ENCODE peak calls at places on chromosomes 7 and 10, in five cellular contexts. M, X, P, V and J are unnamed samples. For H4K20me1, the result is how much of the 10 kb centered on the place peaks cover.

GRCh38 chr10:52353960-52354394 is 39.9 kb downstream of the DKK1 start:
- DNase-seq in M (no peak), X (no peak), P (peak), V (peak), J (peak)

GRCh38 chr7:124667312-124667711 is 98.3 kb downstream of the GPR37 start:
- DNase-seq in M (no peak), X (no peak), P (peak), V (no peak), J (no peak)

GRCh38 chr10:129950651-129951050 is 13.4 kb downstream of the EBF3 start:
- DNase-seq in M (no peak), X (no peak), P (no peak), V (no peak), J (no peak)

GRCh38 chr7:128041203-128041602 is 10.0 kb upstream of the LRRC4 start:
- DNase-seq in M (no peak), X (no peak), P (peak), V (peak), J (peak)

GRCh38 chr10:85098835-85099521 is 770.6 kb downstream of the CCSER2 start:
- DNase-seq in M (no peak), X (no peak), P (no peak), V (no peak), J (peak)

GRCh38 chr10:21402606-21403083 is 122.8 kb downstream of the SKIDA1 start:
- DNase-seq in M (no peak), X (no peak), P (peak), V (peak), J (peak)

GRCh38 chr10:75475470-75476182 is 44.2 kb downstream of the LRMDA start:
- DNase-seq in M (no peak), X (no peak), P (peak), V (peak), J (no peak)

GRCh38 chr7:66283003-66283920 is 78.1 kb downstream of the TPST1 start:
- DNase-seq in M (no peak), X (no peak), P (peak), V (peak), J (peak)

GRCh38 chr7:23357190-23358093 is 58.3 kb downstream of the MALSU1 start:
- DNase-seq in M (no peak), X (peak), P (peak), V (peak), J (peak)

GRCh38 chr10:930415-931325 is 835 bp downstream of the LARP4B start:
- DNase-seq in M (peak), X (peak), P (peak), V (peak), J (peak)

GRCh38 chr7:148884299-148885022 is 370 bp upstream of the EZH2 start:
- DNase-seq in M (peak), X (peak), P (peak), V (peak), J (peak)
- H2AFZ ChIP-seq in M (peak), X (peak), P (peak), V (peak), J (peak)

GRCh38 chr10:117536359-117536861 is 6.1 kb upstream of the EMX2 start:
- DNase-seq in M (no peak), X (no peak), P (no peak), V (peak), J (no peak)

GRCh38 chr10:117533507-117534281 is 8.9 kb upstream of the EMX2 start:
- DNase-seq in M (peak), X (no peak), P (no peak), V (peak), J (no peak)

GRCh38 chr10:117534321-117535044 is 8.1 kb upstream of the EMX2 start:
- DNase-seq in M (peak), X (peak), P (no peak), V (peak), J (no peak)

GRCh38 chr10:117535752-117536358 is 6.7 kb upstream of the EMX2 start:
- DNase-seq in M (peak), X (no peak), P (no peak), V (peak), J (no peak)

GRCh38 chr10:117535045-117535751 is 7.3 kb upstream of the EMX2 start:
- DNase-seq in M (peak), X (peak), P (no peak), V (peak), J (no peak)
- TF ChIP-seq EZH2 in M (peak), X (peak), P (peak), V (no peak), J (no peak)

GRCh38 chr7:100880645-100881044 is 5.7 kb downstream of the SRRT start:
- DNase-seq in M (no peak), X (no peak), P (no peak), V (no peak), J (no peak)

GRCh38 chr7:100878685-100879084 is 3.8 kb downstream of the SRRT start:
- DNase-seq in M (no peak), X (no peak), P (no peak), V (no peak), J (no peak)

GRCh38 chr7:100878013-100878412 is 3.1 kb downstream of the SRRT start:
- DNase-seq in M (no peak), X (no peak), P (no peak), V (no peak), J (no peak)

GRCh38 chr7:100881136-100881535 is 6.2 kb downstream of the SRRT start:
- DNase-seq in M (no peak), X (no peak), P (no peak), V (no peak), J (no peak)

DNA sequence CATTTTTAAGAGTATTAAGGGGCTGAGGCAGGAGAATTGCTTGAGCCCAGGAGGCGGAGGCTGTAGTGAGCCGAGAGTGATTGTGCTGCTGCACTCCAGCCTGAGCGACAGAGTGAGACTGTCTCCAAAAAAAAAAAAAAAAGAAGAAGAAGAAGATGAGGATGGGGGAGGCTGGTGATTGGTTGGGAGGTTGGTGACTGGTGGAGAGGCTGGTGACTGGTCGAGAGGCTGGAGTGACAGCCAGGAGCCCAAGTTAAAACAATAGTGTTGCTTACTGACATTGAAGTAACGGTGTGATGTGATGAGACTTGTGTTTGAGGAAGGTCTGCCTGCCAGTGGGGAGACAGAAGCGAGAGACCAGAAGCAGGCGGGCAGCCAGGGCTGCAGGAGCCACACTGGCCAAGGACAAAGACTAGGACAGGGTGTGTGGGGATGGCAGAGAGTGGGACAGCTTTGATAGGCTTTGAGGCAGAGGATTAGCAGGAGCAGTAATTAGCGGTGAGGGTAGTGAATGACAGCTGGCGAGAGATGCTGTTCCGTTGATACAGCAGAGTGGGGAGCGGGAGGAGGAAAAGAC is 4.9 kb downstream of the SRRT start:
- DNase-seq in M (peak), X (no peak), P (no peak), V (no peak), J (no peak)
- H4K20me1 ChIP-seq in M (half or more), X (half or more), P (under half), V (under half), J (under half)

GRCh38 chr10:121822724-121823123 is 105.1 kb downstream of the ATE1 start:
- DNase-seq in M (no peak), X (no peak), P (no peak), V (no peak), J (peak)

GRCh38 chr10:121822180-121822579 is 105.7 kb downstream of the ATE1 start:
- DNase-seq in M (no peak), X (no peak), P (no peak), V (no peak), J (no peak)

GRCh38 chr10:121819049-121819448 is 108.8 kb downstream of the ATE1 start:
- DNase-seq in M (no peak), X (no peak), P (no peak), V (no peak), J (no peak)

GRCh38 chr10:121828045-121828444 is 99.8 kb downstream of the ATE1 start:
- DNase-seq in M (no peak), X (no peak), P (no peak), V (no peak), J (no peak)

DNA sequence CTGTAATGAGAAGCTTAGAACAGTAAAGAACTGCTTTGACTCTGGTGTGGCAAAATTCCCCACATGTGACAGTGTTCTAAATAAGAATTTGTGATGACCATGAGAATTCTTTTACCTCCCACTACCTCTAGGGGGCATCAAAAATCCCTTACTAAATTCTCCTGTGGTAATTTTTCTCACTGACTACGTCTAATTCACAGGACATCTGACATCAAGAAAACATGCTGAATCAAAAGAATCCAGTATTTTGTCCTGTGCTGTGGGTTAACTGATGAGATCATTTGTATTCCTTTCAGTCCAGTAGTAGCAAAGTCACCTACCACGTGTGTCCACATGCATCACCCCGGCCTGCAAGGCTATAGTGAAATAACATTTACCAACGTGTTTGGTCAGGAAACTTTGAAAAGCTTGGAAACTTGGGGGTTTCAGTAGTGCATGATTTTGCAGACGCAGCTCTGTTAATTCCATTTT is 103.8 kb downstream of the ATE1 start:
- DNase-seq in M (peak), X (peak), P (peak), V (peak), J (peak)
- H2AFZ ChIP-seq in M (no peak), X (no peak), P (peak), V (no peak), J (no peak)

DNA sequence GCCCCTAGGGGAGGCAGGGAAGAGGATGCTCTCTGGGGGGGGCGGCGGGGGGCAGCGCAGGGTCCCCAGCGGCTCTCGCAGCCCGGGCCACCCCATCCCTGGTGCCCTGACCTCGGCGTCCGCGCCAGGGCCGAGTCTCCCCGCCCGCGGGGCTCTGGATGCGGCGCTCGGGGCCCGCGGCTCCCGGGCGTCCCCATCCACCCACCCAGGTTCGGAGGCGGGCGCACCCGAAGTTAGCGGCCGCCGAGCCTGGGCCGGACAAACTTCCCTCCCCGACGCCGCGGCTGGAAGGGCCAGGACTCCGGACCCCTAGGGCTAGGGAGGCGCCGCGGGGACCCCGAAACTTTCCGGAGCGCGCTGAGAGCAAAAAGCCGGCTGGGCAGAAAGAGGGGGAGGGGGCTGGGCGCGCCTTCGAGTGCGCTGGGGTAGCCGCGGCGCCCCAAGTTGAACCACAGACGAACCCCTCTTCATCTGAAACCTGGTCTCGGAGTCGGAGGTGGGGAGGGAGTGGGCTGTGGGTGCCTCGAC is 3.8 kb upstream of the ELFN1 start:
- DNase-seq in M (peak), X (peak), P (no peak), V (peak), J (no peak)
- TF ChIP-seq EZH2 in M (peak), X (peak), P (peak), V (peak), J (peak)

DNA sequence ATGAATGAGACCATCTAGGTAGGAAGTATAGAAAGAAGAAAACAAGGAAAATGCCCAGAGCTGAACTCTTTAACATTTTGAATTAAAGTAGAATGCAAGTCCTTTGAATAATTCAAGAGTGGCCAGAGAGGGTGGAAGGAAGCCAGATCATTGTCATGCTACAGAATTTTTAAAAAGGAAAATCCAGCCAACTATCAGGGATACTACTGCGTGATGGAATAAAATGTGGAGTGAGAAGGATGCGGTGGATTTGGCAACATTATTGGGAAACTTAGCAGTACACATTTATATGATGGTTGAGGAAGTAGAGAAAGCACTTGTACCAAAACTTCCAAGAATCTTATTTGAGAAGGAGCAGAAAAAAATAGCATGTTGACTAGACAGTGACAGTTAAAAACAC is 261.6 kb downstream of the GPR158 start:
- DNase-seq in M (no peak), X (no peak), P (no peak), V (no peak), J (no peak)
- H4K20me1 ChIP-seq in M (under half), X (under half), P (under half), V (under half), J (under half)

GRCh38 chr10:79397051-79397450 is 48.4 kb downstream of the ZCCHC24 start:
- DNase-seq in M (no peak), X (no peak), P (no peak), V (no peak), J (no peak)

GRCh38 chr10:79398642-79399041 is 46.8 kb downstream of the ZCCHC24 start:
- DNase-seq in M (no peak), X (no peak), P (no peak), V (no peak), J (no peak)

GRCh38 chr10:79399242-79399831 is 46.1 kb downstream of the ZCCHC24 start:
- DNase-seq in M (peak), X (peak), P (peak), V (peak), J (no peak)

GRCh38 chr10:79396587-79396986 is 48.8 kb downstream of the ZCCHC24 start:
- DNase-seq in M (no peak), X (no peak), P (peak), V (no peak), J (no peak)

DNA sequence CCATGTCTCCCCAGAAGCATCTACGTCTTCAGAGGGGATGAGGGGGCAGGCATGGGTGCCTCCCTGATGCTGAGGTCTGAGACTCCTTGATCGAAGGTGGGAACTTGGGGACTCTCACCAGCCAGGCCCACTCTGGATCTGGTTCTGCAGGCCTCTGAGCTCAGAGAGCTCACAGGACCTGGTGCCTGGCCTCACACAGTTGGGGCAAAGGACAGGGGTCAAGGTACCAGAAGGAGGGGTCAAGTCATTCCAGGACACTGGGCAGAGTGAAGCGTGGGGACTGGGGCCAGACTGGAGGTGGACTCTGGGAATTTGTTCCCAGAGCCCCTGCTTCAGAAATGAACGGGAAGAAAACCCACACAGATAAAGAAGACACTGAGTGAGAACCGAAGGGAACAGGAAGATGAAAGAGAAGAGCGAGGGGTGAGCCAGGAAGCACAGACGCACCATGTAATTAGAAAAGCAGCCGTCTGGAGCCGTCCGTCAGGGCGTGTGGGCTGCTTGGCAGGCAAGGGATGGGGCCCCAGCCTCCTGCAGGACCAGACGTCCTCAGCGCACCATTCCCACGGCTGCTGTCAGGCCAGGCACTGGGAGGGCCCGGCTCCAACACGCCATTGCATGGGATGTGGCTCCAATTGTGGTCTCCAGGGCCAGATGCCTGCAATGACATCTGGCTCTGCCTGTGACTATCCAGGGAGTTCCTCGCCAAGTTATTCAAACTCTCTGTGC is 47.7 kb downstream of the ZCCHC24 start:
- DNase-seq in M (no peak), X (peak), P (peak), V (peak), J (no peak)
- H2AFZ ChIP-seq in M (no peak), X (no peak), P (no peak), V (no peak), J (no peak)

DNA sequence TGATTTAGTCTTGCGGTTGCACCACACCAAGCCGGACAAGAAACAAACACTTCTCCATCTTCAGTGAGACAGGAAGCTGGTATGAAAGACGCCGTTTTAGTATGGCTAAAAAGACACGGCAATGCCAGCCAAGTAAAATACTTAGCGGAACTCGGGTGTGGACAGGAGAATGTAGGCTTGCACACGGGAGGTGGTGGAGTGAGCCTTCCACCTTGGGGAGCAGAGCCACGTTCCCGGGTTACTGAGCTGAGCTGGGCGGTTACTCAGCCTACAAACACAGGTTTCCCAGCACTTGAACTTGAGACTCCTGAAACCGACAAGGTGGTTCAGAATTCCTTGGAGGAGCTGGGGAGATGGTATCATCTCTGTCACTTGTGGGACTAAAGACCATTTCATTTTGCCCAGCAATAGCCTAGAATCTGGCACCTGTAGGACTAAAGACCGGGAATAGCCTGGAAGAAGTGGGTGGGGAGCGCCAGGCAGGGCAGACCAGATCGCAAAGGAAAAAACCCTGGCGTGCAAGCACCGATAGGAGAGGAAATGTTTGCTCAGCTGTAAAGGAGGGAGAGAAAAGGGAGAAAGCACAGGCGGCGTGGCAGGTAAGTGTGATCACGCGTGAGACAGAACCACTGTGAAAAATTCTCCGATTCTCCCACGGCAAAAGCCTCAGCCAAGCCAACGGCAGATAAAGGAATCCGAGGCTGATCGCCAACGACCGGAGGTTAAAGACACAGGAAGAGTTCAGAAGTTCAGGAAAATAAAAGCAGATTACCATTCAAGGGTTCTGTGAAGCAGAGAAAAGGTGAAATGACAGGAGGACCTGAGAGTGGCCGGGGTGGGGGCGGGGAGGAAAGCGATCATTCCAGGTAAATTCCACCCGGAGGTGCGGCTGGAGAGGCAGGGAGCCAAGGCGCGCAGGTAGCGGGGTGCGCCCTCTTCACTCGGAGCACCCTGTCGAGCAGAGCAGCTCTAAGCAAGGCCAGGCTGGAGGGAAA is 35.0 kb upstream of the SEPHS1 start:
- DNase-seq in M (no peak), X (peak), P (no peak), V (peak), J (peak)
- TF ChIP-seq EZH2 in M (no peak), X (no peak), P (peak), V (no peak), J (no peak)

GRCh38 chr7:130921391-130922180 is 187.6 kb upstream of the KLF14 start:
- DNase-seq in M (peak), X (no peak), P (peak), V (peak), J (no peak)
- H4K20me1 ChIP-seq in M (under half), X (under half), P (under half), V (under half), J (under half)